ENCODE peak calls at places on chromosome 11, in six cellular contexts. P is A549, H is K562, A is HepG2, K is HCT116, W is endothelial cell of umbilical vein. I is an unnamed sample.
A peak's percentile ranks its signal among the peaks of the same experiment; 100 is the strongest.

GRCh38 chr11:11659567-11660341 is 37.9 kb upstream of the GALNT18 start:
- DNase-seq in A (no peak), P (peak; percentile 14), W (no peak), K (no peak), H (peak; percentile 20), I (peak; percentile 2)

GRCh38 chr11:47130541-47130940 is 46.1 kb downstream of the ARFGAP2 start:
- DNase-seq in H (no peak), W (no peak), P (no peak), K (no peak), A (no peak), I (no peak)

GRCh38 chr11:14924291-14924690 is 32.3 kb upstream of the CYP2R1 start:
- DNase-seq in A (no peak), P (no peak), K (no peak), H (no peak), W (no peak), I (no peak)

GRCh38 chr11:131745405-131745804 is 375.0 kb downstream of the NTM start:
- DNase-seq in K (no peak), A (no peak), W (peak; percentile 78), P (no peak), H (no peak), I (no peak)

GRCh38 chr11:2693851-2694261 is 5.9 kb downstream of the KCNQ1OT1 start:
- DNase-seq in H (no peak), P (peak; percentile 10), W (no peak), K (no peak), A (peak; percentile 39), I (no peak)

GRCh38 chr11:61120865-61121831 is 18.9 kb downstream of the CD5 start:
- DNase-seq in W (no peak), K (no peak), P (peak; percentile 26), A (no peak), H (no peak), I (no peak)

GRCh38 chr11:123494195-123495050 is 64.4 kb downstream of the GRAMD1B start:
- DNase-seq in A (no peak), P (no peak), K (no peak), W (no peak), H (no peak), I (no peak)

GRCh38 chr11:14300661-14301304 is 58.2 kb downstream of the RRAS2 start:
- DNase-seq in H (peak; percentile 48), P (peak; percentile 75), A (peak; percentile 59), W (peak; percentile 88), K (peak; percentile 42), I (peak; percentile 66)

DNA sequence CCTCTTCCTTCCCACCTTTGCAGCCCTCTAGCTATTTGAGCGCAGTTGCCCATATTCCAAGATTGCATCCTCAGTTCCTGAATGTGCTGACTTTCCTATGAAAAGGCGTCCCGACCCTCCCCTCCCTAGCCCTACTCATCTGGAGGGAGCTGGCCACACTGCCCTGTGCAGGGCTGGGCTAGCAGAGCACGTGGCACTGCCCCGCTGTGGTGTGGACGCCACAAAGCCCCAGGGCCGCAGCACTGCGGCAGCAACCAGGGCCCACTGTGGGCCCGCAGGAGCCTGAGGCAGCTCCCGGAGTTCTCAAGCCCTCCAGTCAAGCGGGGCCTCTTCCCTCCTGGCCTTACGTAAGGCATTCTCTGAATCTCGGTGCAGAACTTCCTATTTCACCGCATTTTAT is 27.6 kb downstream of the B3GAT1 start:
- DNase-seq in K (no peak), H (no peak), P (no peak), A (no peak), W (no peak), I (peak; percentile 25)
- H3K4me3 ChIP-seq in K (no peak overlapping the region), H (no peak overlapping the region), P (no peak overlapping the region), A (no peak overlapping the region), W (no peak overlapping the region), I (no peak overlapping the region)

GRCh38 chr11:65540290-65541092 is 15.6 kb downstream of the SCYL1 start:
- DNase-seq in P (peak; percentile 90), W (peak; percentile 90), K (peak; percentile 64), A (no peak), H (peak; percentile 94), I (peak; percentile 91)
- TF ChIP-seq POLR2A in P (peak; percentile 54), W (no peak), K (no peak), A (no peak), H (peak; percentile 69), I (no peak)

GRCh38 chr11:864928-865327 is 22.3 kb downstream of the TSPAN4 start:
- DNase-seq in P (no peak), K (no peak), H (no peak), A (no peak), W (no peak), I (no peak)

GRCh38 chr11:864118-864827 is 21.6 kb downstream of the TSPAN4 start:
- DNase-seq in H (no peak), W (no peak), A (no peak), K (no peak), P (no peak), I (no peak)

GRCh38 chr11:862028-862703 is 19.5 kb downstream of the TSPAN4 start:
- DNase-seq in W (no peak), H (peak; percentile 88), A (no peak), K (no peak), P (no peak), I (no peak)

GRCh38 chr11:862704-863388 is 20.2 kb downstream of the TSPAN4 start:
- DNase-seq in K (no peak), H (no peak), P (no peak), W (no peak), A (no peak), I (peak; percentile 62)

GRCh38 chr11:863389-864117 is 20.9 kb downstream of the TSPAN4 start:
- DNase-seq in A (no peak), H (no peak), W (no peak), K (no peak), P (no peak), I (no peak)
- TF ChIP-seq MAX in A (no peak), H (no peak), W (no peak), K (no peak), P (no peak), I (no peak)

GRCh38 chr11:82906931-82907330 is 5.4 kb downstream of the DDIAS start:
- DNase-seq in W (peak; percentile 66), A (no peak), P (no peak), K (no peak), H (no peak), I (no peak)
- H3K4me3 ChIP-seq in W (peak overlapping the region; percentile 43), A (no peak overlapping the region), P (no peak overlapping the region), K (no peak overlapping the region), H (no peak overlapping the region), I (no peak overlapping the region)

GRCh38 chr11:62709262-62710000 is 2.0 kb downstream of the GNG3 start:
- DNase-seq in P (peak; percentile 98), W (peak; percentile 98), A (no peak), K (no peak), H (peak; percentile 43), I (peak; percentile 93)
- TF ChIP-seq POLR2A in P (no peak), W (peak; percentile 91), A (no peak), K (no peak), H (no peak), I (no peak)

GRCh38 chr11:104260456-104260855 is 96.5 kb upstream of the PDGFD start:
- DNase-seq in K (no peak), W (peak; percentile 32), P (no peak), A (no peak), H (no peak), I (no peak)
- TF ChIP-seq MAX in K (no peak), W (no peak), P (no peak), A (no peak), H (no peak), I (no peak)

GRCh38 chr11:67408437-67409200 is 4.7 kb downstream of the TBC1D10C start:
- DNase-seq in K (no peak), P (no peak), H (no peak), W (no peak), A (no peak), I (peak; percentile 62)
- H3K4me3 ChIP-seq in K (no peak overlapping the region), P (no peak overlapping the region), H (no peak overlapping the region), W (no peak overlapping the region), A (no peak overlapping the region), I (peak overlapping the region; percentile 63)

GRCh38 chr11:117201516-117201866 is 2.3 kb downstream of the TAGLN start:
- DNase-seq in A (no peak), H (no peak), K (no peak), W (no peak), P (no peak), I (no peak)

GRCh38 chr11:117201906-117202305 is 2.7 kb downstream of the TAGLN start:
- DNase-seq in K (no peak), A (no peak), W (no peak), H (no peak), P (no peak), I (no peak)

GRCh38 chr11:117199916-117200812 is 994 bp downstream of the TAGLN start:
- DNase-seq in K (no peak), H (no peak), A (no peak), P (no peak), W (no peak), I (no peak)

GRCh38 chr11:117202386-117203068 is 3.4 kb downstream of the TAGLN start:
- DNase-seq in P (no peak), W (no peak), K (no peak), A (no peak), H (no peak), I (no peak)

DNA sequence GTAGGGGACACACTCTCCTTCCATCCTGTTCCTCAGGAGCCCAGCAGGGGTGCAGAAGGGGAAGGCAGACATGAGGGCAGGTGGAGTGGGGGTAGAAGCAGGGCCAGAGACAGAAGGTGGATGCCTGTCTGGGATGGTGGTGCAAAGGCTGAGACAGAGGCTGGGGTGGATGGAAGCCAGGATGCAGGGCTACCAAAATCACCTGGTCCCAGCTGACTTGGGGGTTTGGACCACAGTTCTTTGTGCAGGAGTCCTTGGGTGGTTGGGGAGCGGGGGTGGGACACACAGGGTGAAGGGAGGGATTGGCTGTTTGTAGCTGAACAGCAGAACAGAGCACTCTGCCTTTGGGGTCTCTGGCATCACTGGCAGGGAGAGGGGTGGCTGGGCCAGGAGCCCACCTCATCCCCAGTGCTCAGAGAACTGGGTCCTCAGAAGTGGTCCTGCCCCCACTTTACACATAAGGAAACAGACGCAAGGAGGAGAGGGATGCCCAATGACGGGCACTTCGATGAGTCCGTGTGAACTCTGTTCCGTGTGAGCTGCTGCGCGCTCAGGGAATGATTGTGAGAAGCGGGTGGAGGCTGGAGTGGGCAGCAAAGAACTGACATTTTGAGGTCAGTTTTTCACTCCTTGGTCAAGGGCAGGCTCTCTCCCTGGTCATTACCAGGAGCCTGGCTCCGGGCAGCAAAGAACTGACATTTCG is 1.8 kb downstream of the TAGLN start:
- DNase-seq in K (no peak), P (no peak), W (no peak), H (no peak), A (no peak), I (no peak)
- TF ChIP-seq POLR2A in K (no peak), P (no peak), W (no peak), H (no peak), A (no peak), I (no peak)

I was measured in NB4.